ENCODE peak calls at places on chromosomes 16 and 17, in five cellular contexts. E, J, S, B and Z are unnamed samples.

GRCh38 chr17:9021985-9022552 is 759 bp downstream of the NTN1 start:
- DNase-seq in S (peak; percentile 4), B (no peak), E (peak; percentile 63), J (no peak), Z (peak; percentile 30)

GRCh38 chr16:4184038-4184702 is 57.7 kb downstream of the SRL start:
- DNase-seq in J (no peak), S (no peak), E (no peak), B (no peak), Z (no peak)

GRCh38 chr17:68705331-68706166 is 104.4 kb upstream of the FAM20A start:
- DNase-seq in S (peak; percentile 53), B (no peak), J (no peak), E (no peak), Z (peak; percentile 50)

GRCh38 chr17:46135879-46136562 is 57.2 kb downstream of the KANSL1 start:
- DNase-seq in J (no peak), S (no peak), E (no peak), B (no peak), Z (no peak)

GRCh38 chr16:11224894-11225676 is 30.9 kb downstream of the SOCS1 start:
- DNase-seq in S (no peak), B (no peak), E (no peak), J (no peak), Z (peak; percentile 41)

GRCh38 chr17:19867094-19867653 is 562 bp downstream of the ULK2 start:
- DNase-seq in S (peak; percentile 56), J (peak; percentile 76), B (no peak), E (peak; percentile 84), Z (peak; percentile 66)

GRCh38 chr16:46883353-46883689 is 841 bp upstream of the GPT2 start:
- DNase-seq in S (no peak), B (no peak), E (peak; percentile 9), J (no peak), Z (no peak)

GRCh38 chr17:32191306-32191705 is 49.0 kb downstream of the RHOT1 start:
- DNase-seq in B (no peak), S (peak; percentile 53), E (no peak), J (no peak), Z (peak; percentile 46)

GRCh38 chr16:56352351-56353053 is 72.8 kb downstream of the AMFR start:
- DNase-seq in E (no peak), S (no peak), B (no peak), J (no peak), Z (no peak)

GRCh38 chr16:2032285-2033056 is 5.8 kb downstream of the NHERF2 start:
- DNase-seq in B (no peak), J (no peak), S (no peak), E (no peak), Z (no peak)

GRCh38 chr17:7479389-7480192 is at the start of gene ZBTB4:
- DNase-seq in J (peak; percentile 60), S (peak; percentile 40), E (peak; percentile 85), B (no peak), Z (peak; percentile 41)

GRCh38 chr17:58313815-58314705 is 14.5 kb downstream of the TSPOAP1 start:
- DNase-seq in B (no peak), S (no peak), E (peak; percentile 1), J (no peak), Z (no peak)

GRCh38 chr16:89351645-89352044 is 134.1 kb downstream of the ZNF778 start:
- DNase-seq in B (no peak), S (no peak), J (no peak), E (no peak), Z (no peak)

GRCh38 chr17:3526971-3527370 is 30.6 kb downstream of the TRPV3 start:
- DNase-seq in S (no peak), J (no peak), B (no peak), E (no peak), Z (no peak)

GRCh38 chr16:10126686-10127085 is 55.5 kb downstream of the GRIN2A start:
- DNase-seq in B (no peak), S (peak; percentile 96), E (no peak), J (no peak), Z (no peak)

DNA sequence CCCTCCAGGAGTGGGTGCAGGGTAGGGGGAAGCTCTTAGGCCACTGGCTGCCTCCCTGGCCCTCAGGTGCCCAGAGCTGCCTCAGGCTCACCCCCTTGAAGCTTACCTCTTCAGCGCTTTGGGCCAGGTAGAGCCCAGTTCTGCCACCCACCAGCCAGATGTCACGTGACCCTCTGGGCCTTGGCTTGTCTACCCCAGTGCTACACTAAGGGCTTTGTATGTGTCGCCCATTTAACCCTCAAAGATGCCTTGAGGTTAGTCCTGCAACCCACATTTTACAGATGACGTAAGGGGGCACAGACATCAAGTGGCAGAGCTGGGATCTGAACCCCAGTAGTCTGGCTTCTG is 3.4 kb downstream of the HAS3 start:
- DNase-seq in J (no peak), E (no peak), S (no peak), B (no peak), Z (no peak)
- H3K4me3 ChIP-seq in J (no peak overlapping the region), E (no peak overlapping the region), S (no peak overlapping the region), B (no peak overlapping the region), Z (no peak overlapping the region)

GRCh38 chr17:64494121-64494520 is 2.7 kb downstream of the POLG2 start:
- DNase-seq in S (no peak), B (no peak), E (no peak), J (no peak), Z (no peak)

GRCh38 chr17:64488301-64488700 is 8.6 kb downstream of the POLG2 start:
- DNase-seq in S (no peak), J (no peak), E (no peak), B (no peak), Z (no peak)

GRCh38 chr17:64491995-64492394 is 4.9 kb downstream of the POLG2 start:
- DNase-seq in B (no peak), E (no peak), S (no peak), J (no peak), Z (peak; percentile 41)

GRCh38 chr17:64492481-64493109 is 4.3 kb downstream of the POLG2 start:
- DNase-seq in B (no peak), E (no peak), S (no peak), J (no peak), Z (peak; percentile 53)

DNA sequence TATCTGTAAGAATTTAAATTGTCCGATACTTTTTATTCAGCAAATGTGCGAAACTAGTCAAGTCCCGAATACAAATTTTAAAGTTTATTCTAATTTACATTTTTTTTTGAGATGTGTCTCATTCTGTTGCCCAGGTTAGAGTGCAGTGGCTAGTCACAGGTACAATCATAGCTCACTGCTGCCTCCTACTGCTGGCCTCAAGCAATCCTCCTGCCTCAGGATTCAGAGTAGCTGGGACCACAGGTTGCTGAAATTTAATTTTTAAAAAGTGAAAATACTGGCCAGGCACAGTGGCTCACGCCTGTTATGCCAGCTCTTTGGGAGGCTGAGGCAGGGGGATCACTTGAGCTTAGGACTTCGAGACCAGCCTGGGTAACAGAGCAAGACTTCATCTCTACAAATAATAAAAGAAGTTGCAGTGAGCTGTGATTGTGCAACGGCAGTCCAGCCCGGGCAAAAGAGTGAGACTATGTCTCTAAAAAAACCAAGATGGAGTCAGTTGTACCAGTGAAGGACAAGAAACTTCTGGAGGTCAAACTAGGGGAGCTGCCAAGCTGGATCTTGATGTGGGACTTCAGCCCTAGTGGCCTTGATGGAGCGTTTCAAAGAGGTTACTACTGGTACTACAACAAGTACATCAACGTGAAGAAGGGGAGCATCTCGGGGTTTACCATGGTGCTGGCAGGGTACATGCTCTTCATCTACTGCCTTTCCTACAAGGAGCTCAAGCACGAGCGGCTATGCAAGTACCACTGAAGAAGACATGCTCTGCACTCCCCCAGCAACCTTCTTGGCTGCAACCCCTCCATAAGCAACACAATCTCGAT is 5.6 kb downstream of the POLG2 start:
- DNase-seq in E (peak; percentile 23), B (no peak), S (peak; percentile 59), J (no peak), Z (peak; percentile 80)
- TF ChIP-seq CTCF in E (peak; percentile 43), B (peak; percentile 73), S (peak; percentile 76), J (peak; percentile 84), Z (peak; percentile 92)

GRCh38 chr17:28942925-28943324 is 8.4 kb downstream of the PHF12 start:
- DNase-seq in B (no peak), J (no peak), S (no peak), E (no peak), Z (no peak)

GRCh38 chr17:28944343-28944742 is 7.0 kb downstream of the PHF12 start:
- DNase-seq in E (no peak), S (no peak), B (no peak), J (no peak), Z (no peak)

GRCh38 chr17:28946239-28946638 is 5.1 kb downstream of the PHF12 start:
- DNase-seq in E (no peak), B (no peak), J (no peak), S (peak; percentile 85), Z (peak; percentile 62)

GRCh38 chr17:28947639-28948038 is 3.7 kb downstream of the PHF12 start:
- DNase-seq in B (no peak), J (no peak), E (no peak), S (no peak), Z (no peak)

DNA sequence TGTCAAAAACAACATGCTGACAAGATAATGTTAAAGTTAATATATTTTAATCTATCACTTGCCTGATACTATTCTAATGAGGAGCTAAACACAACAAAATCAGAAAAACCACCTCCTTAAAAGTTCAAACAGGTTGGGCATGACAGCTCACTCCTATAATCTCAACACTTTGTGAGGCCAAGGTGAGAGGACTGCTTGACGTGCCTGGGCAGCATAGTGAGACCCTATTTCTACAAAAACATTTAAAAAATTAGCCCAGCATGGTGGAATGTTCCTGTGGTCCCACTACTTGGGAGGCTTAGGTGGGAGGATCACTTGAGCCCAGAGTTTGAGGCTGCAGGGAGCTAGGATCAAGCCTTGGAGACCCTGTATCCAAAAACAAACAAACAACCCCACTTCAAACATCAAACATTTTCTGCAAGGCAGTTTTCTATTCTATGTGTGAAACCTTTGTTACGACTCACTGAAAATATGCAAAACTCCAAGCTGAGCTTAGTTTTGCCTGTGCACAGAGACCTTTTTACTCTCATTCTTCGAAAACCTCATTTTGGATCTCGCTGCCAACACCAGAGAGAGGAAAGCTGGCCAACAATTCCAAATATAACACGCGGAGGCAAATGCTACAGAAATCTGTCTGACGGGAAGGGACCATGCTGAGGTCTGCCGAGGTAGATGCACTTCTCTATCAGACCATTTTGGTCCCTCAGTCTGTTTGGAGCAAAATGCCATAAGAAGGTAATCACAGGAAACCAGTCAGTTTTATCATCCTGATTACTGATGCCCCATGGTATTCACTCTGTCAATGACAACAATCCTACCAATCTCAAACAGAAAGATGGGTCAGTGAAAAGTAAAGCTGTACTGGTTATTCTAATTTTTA is 6.2 kb downstream of the PHF12 start:
- DNase-seq in J (no peak), E (no peak), B (no peak), S (peak; percentile 73), Z (peak; percentile 54)
- H3K4me3 ChIP-seq in J (no peak overlapping the region), E (no peak overlapping the region), B (no peak overlapping the region), S (peak overlapping the region; percentile 2), Z (no peak overlapping the region)

GRCh38 chr17:50501906-50502642 is 6.2 kb upstream of the MYCBPAP start:
- DNase-seq in E (peak; percentile 45), B (no peak), J (no peak), S (no peak), Z (no peak)

GRCh38 chr17:50499722-50500121 is 8.5 kb upstream of the MYCBPAP start:
- DNase-seq in E (no peak), S (no peak), B (no peak), J (no peak), Z (no peak)

GRCh38 chr17:50502643-50502990 is 5.6 kb upstream of the MYCBPAP start:
- DNase-seq in B (no peak), J (no peak), E (no peak), S (no peak), Z (no peak)

GRCh38 chr17:50499270-50499669 is 9.0 kb upstream of the MYCBPAP start:
- DNase-seq in E (no peak), S (no peak), J (no peak), B (no peak), Z (no peak)

DNA sequence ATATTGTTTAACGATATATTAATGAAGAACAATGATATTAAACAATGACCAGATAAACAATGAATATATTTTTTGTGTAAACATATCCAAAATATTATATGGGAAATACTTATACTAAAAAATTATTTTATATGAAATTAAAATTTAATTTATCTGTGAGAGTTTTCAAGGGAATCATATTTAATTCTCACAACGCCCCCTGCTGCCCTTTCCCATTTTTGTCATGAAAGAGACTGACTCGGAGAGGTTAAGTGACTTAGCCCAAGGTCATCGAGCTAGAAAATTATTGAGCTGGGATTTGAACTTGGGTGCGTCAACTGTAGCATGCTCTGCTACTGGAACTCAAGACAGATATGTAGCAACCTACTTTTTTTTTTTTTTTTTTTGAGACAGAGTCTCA is 7.2 kb upstream of the MYCBPAP start:
- DNase-seq in E (no peak), B (no peak), S (peak; percentile 42), J (no peak), Z (peak; percentile 33)
- TF ChIP-seq CTCF in E (peak; percentile 39), B (peak; percentile 45), S (peak; percentile 52), J (peak; percentile 64), Z (peak; percentile 58)